ENCODE peak calls at places on chromosomes 7 and 10, in six cellular contexts. C, O, A, Y, G and F are unnamed samples.
A peak's percentile ranks its signal among the peaks of the same experiment; 100 is the strongest.

GRCh38 chr10:123681285-123681684 is 15.1 kb downstream of the GPR26 start:
- DNase-seq in C (no peak), O (no peak), A (no peak), Y (no peak), G (no peak), F (no peak)

GRCh38 chr10:68871731-68872342 is 29.3 kb upstream of the DDX50 start:
- DNase-seq in C (no peak), O (no peak), A (peak; percentile 53), Y (no peak), G (no peak), F (no peak)

GRCh38 chr7:35356495-35356894 is 102.6 kb upstream of the TBX20 start:
- DNase-seq in C (no peak), O (no peak), A (no peak), Y (no peak), G (no peak), F (no peak)

GRCh38 chr10:75672842-75673241 is 241.4 kb downstream of the LRMDA start:
- DNase-seq in C (no peak), O (no peak), A (no peak), Y (no peak), G (no peak), F (no peak)

GRCh38 chr7:105279688-105280007 is 109.1 kb downstream of the SRPK2 start:
- DNase-seq in C (no peak), O (no peak), A (no peak), Y (no peak), G (no peak), F (no peak)

GRCh38 chr10:31582365-31583052 is 263.5 kb downstream of the ZEB1 start:
- DNase-seq in C (no peak), O (no peak), A (no peak), Y (peak; percentile 75), G (no peak), F (no peak)

GRCh38 chr7:117297606-117298005 is 25.3 kb downstream of the WNT2 start:
- DNase-seq in C (no peak), O (no peak), A (no peak), Y (no peak), G (no peak), F (no peak)

GRCh38 chr7:28722684-28723083 is 235.4 kb downstream of the TRIL start:
- DNase-seq in C (no peak), O (no peak), A (no peak), Y (no peak), G (no peak), F (no peak)

GRCh38 chr10:102540023-102540422 is 36.3 kb downstream of the SUFU start:
- DNase-seq in C (no peak), O (no peak), A (no peak), Y (no peak), G (no peak), F (no peak)

GRCh38 chr10:15739437-15739970 is 19.8 kb upstream of the ITGA8 start:
- DNase-seq in C (no peak), O (no peak), A (no peak), Y (no peak), G (no peak), F (no peak)

GRCh38 chr7:50266893-50267386 is 37.6 kb upstream of the IKZF1 start:
- DNase-seq in C (no peak), O (no peak), A (no peak), Y (peak; percentile 92), G (peak; percentile 16), F (no peak)
- H3K4me3 ChIP-seq in C (no peak overlapping the region), O (no peak overlapping the region), A (no peak overlapping the region), Y (peak overlapping the region; percentile 1), G (no peak overlapping the region), F (no peak overlapping the region)

DNA sequence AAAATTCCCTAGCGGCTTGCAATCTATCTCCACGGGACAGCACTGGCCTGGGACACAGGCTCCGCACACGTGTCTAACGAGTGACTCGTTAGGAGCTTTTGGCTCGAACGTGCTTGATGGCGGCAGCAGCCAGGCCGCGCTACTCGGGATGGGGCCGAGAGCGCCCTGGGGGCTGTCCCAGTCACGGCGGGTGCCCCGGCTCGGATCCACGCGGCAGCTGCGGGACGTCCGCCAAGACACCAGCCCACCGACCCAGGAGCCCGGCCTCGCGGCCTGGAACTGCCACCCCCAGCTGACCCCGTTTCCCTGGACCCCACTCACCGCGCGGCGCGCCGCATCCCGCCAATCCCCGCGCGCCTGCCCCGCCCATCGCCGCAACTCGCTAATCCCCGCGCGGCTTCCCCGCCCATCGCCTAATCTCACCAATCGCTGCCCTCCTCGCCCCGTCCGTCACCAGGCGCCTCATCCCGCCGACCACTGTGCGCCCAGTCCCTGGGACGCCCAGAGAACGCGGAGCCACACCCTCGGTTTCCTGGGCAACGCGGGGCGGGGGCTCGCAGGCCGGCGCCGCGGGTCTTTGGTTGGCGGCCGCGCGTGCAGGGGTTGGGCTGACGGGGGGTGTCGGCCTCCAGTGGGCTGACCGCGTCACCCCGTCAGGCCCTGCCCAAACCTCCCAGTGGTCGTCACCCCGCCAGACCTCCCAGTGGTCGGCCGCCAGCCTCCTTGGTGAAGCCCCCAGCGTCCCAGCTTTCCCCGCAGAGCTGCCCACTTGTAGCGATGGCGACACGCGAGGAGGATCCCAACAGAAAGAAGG is at the start of gene POLD2:
- DNase-seq in C (peak; percentile 98), O (peak; percentile 81), A (peak; percentile 99), Y (peak; percentile 99), G (peak; percentile 98), F (peak; percentile 99)
- TF ChIP-seq POLR2A in C (peak; percentile 38), O (peak; percentile 69), A (peak; percentile 69), Y (no peak), G (peak; percentile 75), F (peak; percentile 58)

DNA sequence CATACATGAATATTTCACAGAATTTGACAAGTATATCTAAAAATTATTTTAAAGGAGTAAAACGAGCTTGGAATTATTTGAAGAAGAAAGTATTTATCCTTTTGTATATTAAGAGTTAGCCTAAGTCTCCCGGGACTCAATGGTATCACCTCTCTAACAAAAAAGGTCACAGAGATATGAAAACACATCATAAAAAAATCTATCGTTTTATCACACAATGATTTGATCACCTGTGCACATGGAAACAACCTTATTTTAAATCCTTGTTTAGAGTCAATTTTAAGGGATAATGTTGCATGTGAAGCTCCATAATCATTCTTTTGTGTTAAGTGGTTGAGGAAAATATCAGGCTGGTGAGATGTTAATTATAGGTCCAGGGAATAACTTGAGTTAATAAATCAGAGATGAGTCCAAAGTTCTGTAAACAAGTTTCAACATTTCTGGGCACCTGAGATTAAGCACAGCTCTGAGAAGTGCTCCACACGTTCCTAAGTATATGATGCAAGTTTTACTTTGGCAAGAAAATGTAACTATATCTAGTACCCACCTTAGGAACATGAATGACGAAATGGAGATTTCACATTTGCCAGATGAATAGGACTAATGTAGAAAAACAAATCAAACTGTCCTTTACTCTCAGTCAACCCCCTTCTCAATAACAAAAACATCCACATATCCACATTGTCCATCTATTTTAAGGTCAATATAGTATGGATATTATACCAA is 148.5 kb upstream of the AKR1E2 start:
- DNase-seq in C (no peak), O (no peak), A (no peak), Y (no peak), G (no peak), F (no peak)
- H3K4me3 ChIP-seq in C (no peak overlapping the region), O (no peak overlapping the region), A (no peak overlapping the region), Y (no peak overlapping the region), G (no peak overlapping the region), F (no peak overlapping the region)

GRCh38 chr10:119542357-119542989 is at the start of gene RGS10:
- DNase-seq in C (peak; percentile 57), O (peak; percentile 42), A (peak; percentile 83), Y (peak; percentile 94), G (peak; percentile 76), F (peak; percentile 80)
- TF ChIP-seq POLR2A in C (no peak), O (peak; percentile 87), A (peak; percentile 93), Y (no peak), G (peak; percentile 45), F (peak; percentile 51)

DNA sequence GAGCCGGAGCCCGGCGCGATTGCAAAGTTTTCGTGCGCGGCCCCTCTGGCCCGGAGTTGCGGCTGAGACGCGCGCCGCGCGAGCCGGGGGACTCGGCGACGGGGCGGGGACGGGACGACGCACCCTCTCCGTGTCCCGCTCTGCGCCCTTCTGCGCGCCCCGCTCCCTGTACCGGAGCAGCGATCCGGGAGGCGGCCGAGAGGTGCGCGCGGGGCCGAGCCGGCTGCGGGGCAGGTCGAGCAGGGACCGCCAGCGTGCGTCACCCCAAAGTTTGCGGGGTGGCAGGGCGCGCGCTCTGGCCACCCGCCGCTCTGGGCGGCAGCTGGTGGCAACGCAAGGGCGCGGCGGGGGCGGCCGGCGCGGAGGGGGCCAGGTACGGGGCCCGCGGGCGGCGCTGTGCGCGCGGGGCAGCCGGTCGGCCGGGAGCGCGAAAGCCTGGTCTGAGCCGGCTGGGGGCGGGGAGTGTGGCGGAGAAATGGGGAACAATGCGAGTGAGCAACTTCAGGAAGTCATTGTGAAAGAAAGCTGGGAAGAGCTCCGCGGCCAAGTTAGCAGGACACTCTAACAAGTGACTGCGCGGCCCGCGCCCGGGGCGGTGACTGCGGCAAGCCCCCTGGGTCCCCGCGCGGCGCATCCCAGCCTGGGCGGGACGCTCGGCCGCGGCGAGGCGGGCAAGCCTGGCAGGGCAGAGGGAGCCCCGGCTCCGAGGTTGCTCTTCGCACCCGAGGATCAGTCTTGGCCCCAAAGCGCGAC is at the start of gene IKZF1:
- DNase-seq in C (peak; percentile 60), O (no peak), A (peak; percentile 33), Y (peak; percentile 96), G (peak; percentile 43), F (peak; percentile 81)
- H3K4me3 ChIP-seq in C (peak within 1 kb of the TSS; percentile 52), O (peak within 1 kb of the TSS; percentile 44), A (no peak within 1 kb of the TSS), Y (peak within 1 kb of the TSS; percentile 52), G (peak within 1 kb of the TSS; percentile 22), F (peak within 1 kb of the TSS; percentile 25)

GRCh38 chr10:12050528-12050927 is 7.9 kb upstream of the UPF2 start:
- DNase-seq in C (no peak), O (no peak), A (no peak), Y (no peak), G (no peak), F (no peak)

GRCh38 chr10:12056758-12057157 is 12.0 kb upstream of the DHTKD1 start:
- DNase-seq in C (peak; percentile 49), O (no peak), A (no peak), Y (no peak), G (peak; percentile 84), F (no peak)

GRCh38 chr10:12048547-12048946 is 5.9 kb upstream of the UPF2 start:
- DNase-seq in C (no peak), O (no peak), A (no peak), Y (no peak), G (no peak), F (no peak)

GRCh38 chr10:12055722-12056121 is 13.0 kb upstream of the DHTKD1 start:
- DNase-seq in C (no peak), O (no peak), A (no peak), Y (no peak), G (no peak), F (no peak)

GRCh38 chr10:12051241-12051640 is 8.6 kb upstream of the UPF2 start:
- DNase-seq in C (no peak), O (no peak), A (no peak), Y (no peak), G (no peak), F (no peak)
- TF ChIP-seq POLR2A in C (no peak), O (no peak), A (no peak), Y (no peak), G (no peak), F (no peak)

GRCh38 chr10:133159611-133159949 is 439 bp upstream of the KNDC1 start:
- DNase-seq in C (no peak), O (no peak), A (no peak), Y (no peak), G (no peak), F (peak; percentile 47)
- H3K4me3 ChIP-seq in C (peak overlapping the region; percentile 86), O (no peak overlapping the region), A (no peak overlapping the region), Y (no peak overlapping the region), G (no peak overlapping the region), F (no peak overlapping the region)

GRCh38 chr7:8214162-8214897 is 47.6 kb downstream of the ICA1 start:
- DNase-seq in C (no peak), O (no peak), A (peak; percentile 42), Y (no peak), G (no peak), F (no peak)
- TF ChIP-seq POLR2A in C (no peak), O (no peak), A (no peak), Y (no peak), G (no peak), F (no peak)